ENCODE peak calls at places on chromosomes 4 and X, in ten cellular contexts. M is cardiac muscle cell; E is CD4-positive, CD25-positive, alpha-beta regulatory T cell; L is CD8-positive, alpha-beta T cell; U is fibroblast of lung; W is testis; K is right lobe of liver; J is Peyer's patch; H is tibial nerve; Z is tibial artery. S is an unnamed sample. For H3K4me1, the result is how much of the 10 kb centered on the place peaks cover.

GRCh38 chrX:41958861-41959260 is 35.5 kb upstream of the CASK start:
- DNase-seq in M (no peak), E (no peak), L (no peak), U (no peak), W (no peak), K (no peak), J (no peak), H (no peak), Z (no peak), S (no peak)

GRCh38 chr4:111649308-111649707 is 495.9 kb upstream of the FAM241A start:
- DNase-seq in M (no peak), E (no peak), L (no peak), U (no peak), W (no peak), K (no peak), J (no peak), H (no peak), Z (no peak), S (no peak)

GRCh38 chr4:155353923-155354540 is 22.7 kb downstream of the MAP9 start:
- DNase-seq in M (peak), E (peak), L (no peak), U (peak), W (peak), K (peak), J (peak), H (peak), Z (peak), S (peak)

GRCh38 chrX:53481816-53482485 is 47.8 kb upstream of the HSD17B10 start:
- DNase-seq in M (peak), E (peak), L (peak), U (peak), W (peak), K (no peak), J (peak), H (peak), Z (peak), S (peak)

GRCh38 chr4:850323-850945 is 24.5 kb upstream of the CPLX1 start:
- DNase-seq in M (no peak), E (no peak), L (no peak), U (no peak), W (no peak), K (peak), J (no peak), H (no peak), Z (no peak), S (peak)

GRCh38 chr4:18075823-18076433 is 54.4 kb upstream of the LCORL start:
- DNase-seq in M (no peak), E (peak), L (no peak), U (no peak), W (peak), K (no peak), J (peak), H (peak), Z (peak), S (no peak)

GRCh38 chr4:19945501-19945900 is 306.2 kb upstream of the SLIT2 start:
- DNase-seq in M (no peak), E (no peak), L (no peak), U (no peak), W (no peak), K (no peak), J (no peak), H (no peak), Z (no peak), S (no peak)

GRCh38 chr4:4805805-4806345 is 53.6 kb upstream of the MSX1 start:
- DNase-seq in M (no peak), E (no peak), L (no peak), U (no peak), W (no peak), K (no peak), J (no peak), H (no peak), Z (no peak), S (no peak)

GRCh38 chrX:125678258-125678657 is 358.6 kb downstream of the TEX13C start:
- DNase-seq in M (no peak), E (no peak), L (no peak), U (no peak), W (no peak), K (no peak), J (no peak), H (no peak), Z (no peak), S (no peak)

GRCh38 chr4:25180524-25181131 is 20.4 kb upstream of the SEPSECS start:
- DNase-seq in M (peak), E (peak), L (no peak), U (peak), W (peak), K (no peak), J (peak), H (no peak), Z (no peak), S (no peak)

GRCh38 chr4:141046255-141046654 is 87.0 kb downstream of the RNF150 start:
- DNase-seq in M (no peak), E (no peak), L (no peak), U (peak), W (no peak), K (no peak), J (no peak), H (no peak), Z (no peak), S (no peak)

GRCh38 chr4:130393246-130394041 is 1297.5 kb downstream of the C4orf33 start:
- DNase-seq in M (peak), E (no peak), L (no peak), U (peak), W (peak), K (no peak), J (no peak), H (no peak), Z (no peak), S (no peak)

GRCh38 chr4:27007507-27007906 is 146.9 kb downstream of the STIM2 start:
- DNase-seq in M (no peak), E (no peak), L (no peak), U (no peak), W (no peak), K (no peak), J (no peak), H (no peak), Z (no peak), S (no peak)

GRCh38 chr4:80255374-80256095 is 10.9 kb upstream of the FGF5 start:
- DNase-seq in M (no peak), E (no peak), L (no peak), U (peak), W (no peak), K (no peak), J (no peak), H (no peak), Z (no peak), S (no peak)

GRCh38 chrX:152878976-152879755 is 18.7 kb upstream of the ZNF185 start:
- DNase-seq in M (no peak), E (no peak), L (no peak), U (peak), W (no peak), K (no peak), J (no peak), H (no peak), Z (no peak), S (no peak)

GRCh38 chrX:51144828-51145442 is 187.7 kb upstream of the NUDT10 start:
- DNase-seq in M (peak), E (peak), L (no peak), U (peak), W (peak), K (no peak), J (peak), H (no peak), Z (no peak), S (no peak)

GRCh38 chr4:87911252-87911774 is 64.2 kb upstream of the SPP1 start:
- DNase-seq in M (peak), E (no peak), L (no peak), U (no peak), W (no peak), K (no peak), J (no peak), H (no peak), Z (no peak), S (no peak)

GRCh38 chrX:113384628-113385027 is 544.0 kb upstream of the AMOT start:
- DNase-seq in M (no peak), E (no peak), L (no peak), U (peak), W (peak), K (no peak), J (no peak), H (peak), Z (peak), S (no peak)

DNA sequence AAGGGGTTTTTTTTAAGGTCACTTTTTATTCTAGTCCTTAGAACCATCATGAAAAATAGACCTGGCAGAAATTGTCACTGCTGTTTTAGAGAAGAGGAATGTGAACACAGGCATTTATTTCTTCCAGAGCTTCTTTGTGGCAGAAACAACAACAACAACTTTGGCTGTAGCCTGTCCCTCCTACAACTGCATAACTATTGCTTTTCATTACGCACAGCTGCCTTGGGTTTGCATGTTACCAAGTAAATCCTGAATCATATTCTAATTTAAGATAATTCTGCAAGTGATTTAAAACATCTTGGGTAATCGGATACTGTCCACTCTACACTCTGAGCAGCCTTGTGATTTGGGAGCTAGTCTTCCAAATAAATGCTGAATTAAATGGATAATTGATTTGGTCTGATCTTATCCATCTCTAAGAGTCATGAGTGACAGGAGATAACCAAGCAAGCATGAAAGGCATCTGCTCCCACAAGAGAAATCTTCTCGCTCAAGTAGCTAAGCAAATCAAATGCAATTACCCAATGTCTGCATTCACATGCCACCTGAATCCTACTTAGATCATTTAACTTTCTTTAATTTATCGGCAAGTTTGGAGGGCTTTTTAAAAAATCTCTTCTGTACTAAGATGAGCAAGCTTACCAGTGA is 73.4 kb downstream of the EGF start:
- DNase-seq in M (no peak), E (no peak), L (no peak), U (peak), W (no peak), K (no peak), J (no peak), H (no peak), Z (no peak), S (no peak)
- H3K4me1 ChIP-seq in M (under half), E (under half), L (under half), U (under half), W (under half), K (under half), J (under half), H (under half), Z (under half), S (under half)

GRCh38 chr4:128528793-128529553 is 241.4 kb upstream of the PGRMC2 start:
- DNase-seq in M (peak), E (no peak), L (no peak), U (peak), W (no peak), K (no peak), J (no peak), H (peak), Z (peak), S (no peak)
- H3K4me1 ChIP-seq in M (under half), E (under half), L (under half), U (under half), W (under half), K (under half), J (under half), H (under half), Z (half or more), S (under half)

GRCh38 chr4:183760326-183760725 is 101.2 kb downstream of the TRAPPC11 start:
- DNase-seq in M (no peak), E (no peak), L (no peak), U (no peak), W (no peak), K (no peak), J (no peak), H (no peak), Z (no peak), S (no peak)

GRCh38 chr4:183770900-183771299 is 111.8 kb downstream of the TRAPPC11 start:
- DNase-seq in M (no peak), E (no peak), L (no peak), U (no peak), W (no peak), K (no peak), J (no peak), H (no peak), Z (no peak), S (no peak)

GRCh38 chr4:183765121-183765990 is 106.3 kb downstream of the TRAPPC11 start:
- DNase-seq in M (no peak), E (no peak), L (no peak), U (peak), W (no peak), K (no peak), J (no peak), H (no peak), Z (no peak), S (no peak)

GRCh38 chr4:183763990-183764754 is 105.1 kb downstream of the TRAPPC11 start:
- DNase-seq in M (no peak), E (no peak), L (no peak), U (no peak), W (no peak), K (no peak), J (no peak), H (no peak), Z (no peak), S (no peak)

DNA sequence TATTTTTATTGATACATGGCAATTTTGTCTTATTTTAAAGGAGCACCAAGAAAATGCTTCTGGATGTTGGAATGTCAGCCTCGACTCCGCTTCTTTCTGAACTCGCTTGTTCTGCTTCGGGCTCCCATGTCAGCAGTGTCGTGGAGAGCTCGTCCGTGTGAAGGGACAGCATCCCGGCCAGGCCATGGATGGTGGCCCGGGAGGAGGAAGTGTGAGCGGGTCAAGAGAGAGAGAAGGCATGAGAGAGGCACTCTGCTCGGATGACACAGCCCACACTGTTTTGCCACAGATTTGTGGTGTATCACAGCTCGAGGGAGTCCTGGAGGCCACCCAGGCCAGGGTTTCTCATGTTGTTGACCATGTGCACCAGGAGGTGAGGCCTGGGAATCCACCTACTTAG is 107.0 kb downstream of the TRAPPC11 start:
- DNase-seq in M (no peak), E (no peak), L (no peak), U (no peak), W (no peak), K (no peak), J (no peak), H (no peak), Z (no peak), S (no peak)
- H3K4me1 ChIP-seq in M (under half), E (under half), L (under half), U (under half), W (under half), K (under half), J (under half), H (under half), Z (under half), S (under half)

DNA sequence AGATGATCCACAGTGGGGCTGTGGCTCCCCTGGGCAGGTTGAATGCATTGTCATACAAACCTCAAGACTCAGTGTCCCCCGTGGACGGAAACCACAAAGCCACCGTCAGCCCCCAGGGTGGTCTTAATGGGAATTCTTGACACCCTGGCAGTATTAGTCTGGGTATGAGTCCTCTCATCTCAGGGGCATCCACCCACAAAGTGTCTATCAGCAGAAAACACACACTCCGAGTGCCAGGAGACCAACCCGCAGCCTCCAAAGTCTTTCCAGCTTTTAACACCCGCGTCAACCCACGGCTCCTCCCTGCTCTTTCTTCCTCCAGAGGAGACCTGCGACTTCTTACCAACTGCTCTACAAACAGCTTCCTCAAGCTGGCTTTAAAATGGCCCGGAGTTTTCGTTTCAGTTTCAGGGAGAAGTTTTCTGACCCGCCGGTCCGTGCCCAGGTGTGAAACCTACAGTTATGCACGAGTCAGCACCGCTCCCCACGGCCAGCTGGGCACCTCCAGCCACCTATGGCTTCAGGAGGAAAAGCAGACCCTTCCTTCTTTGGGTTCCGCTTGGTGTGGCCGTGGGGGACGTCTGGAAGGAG is 14.4 kb upstream of the ASMTL start:
- DNase-seq in M (no peak), E (no peak), L (peak), U (no peak), W (no peak), K (no peak), J (peak), H (no peak), Z (no peak), S (no peak)
- H3K4me1 ChIP-seq in M (under half), E (half or more), L (half or more), U (under half), W (under half), K (under half), J (under half), H (under half), Z (under half), S (under half)

DNA sequence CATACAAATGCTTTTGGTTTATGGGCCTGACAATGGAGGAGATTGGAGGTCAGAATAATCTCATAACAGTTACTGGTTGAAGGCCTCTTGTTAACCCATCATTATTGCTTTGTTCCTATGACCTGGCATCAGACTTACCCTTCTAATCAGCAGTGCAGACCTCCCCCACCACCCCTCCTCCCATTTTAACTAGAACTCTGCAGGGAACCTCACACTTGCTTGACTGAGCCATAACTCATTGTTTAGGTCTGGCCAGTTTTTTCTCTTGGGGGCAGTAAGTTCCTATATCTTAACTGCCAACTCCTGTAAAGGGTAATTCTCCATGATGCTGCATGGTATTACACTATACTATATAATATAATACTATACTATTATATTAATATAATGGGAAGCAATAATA is 609.3 kb downstream of the IL1RAPL1 start:
- DNase-seq in M (no peak), E (no peak), L (no peak), U (no peak), W (no peak), K (no peak), J (no peak), H (no peak), Z (no peak), S (no peak)
- H3K4me1 ChIP-seq in M (under half), E (under half), L (under half), U (under half), W (under half), K (under half), J (under half), H (under half), Z (under half), S (under half)

GRCh38 chr4:184808719-184809062 is 17.1 kb downstream of the ACSL1 start:
- DNase-seq in M (peak), E (no peak), L (no peak), U (no peak), W (no peak), K (no peak), J (no peak), H (no peak), Z (no peak), S (no peak)

GRCh38 chr4:184807261-184807660 is 18.5 kb downstream of the ACSL1 start:
- DNase-seq in M (no peak), E (no peak), L (no peak), U (peak), W (no peak), K (no peak), J (peak), H (no peak), Z (no peak), S (no peak)

GRCh38 chr4:184806246-184806550 is 19.6 kb downstream of the ACSL1 start:
- DNase-seq in M (no peak), E (no peak), L (no peak), U (no peak), W (no peak), K (no peak), J (no peak), H (no peak), Z (no peak), S (no peak)

GRCh38 chr4:184806711-184807110 is 19.1 kb downstream of the ACSL1 start:
- DNase-seq in M (no peak), E (no peak), L (no peak), U (no peak), W (no peak), K (no peak), J (no peak), H (no peak), Z (no peak), S (no peak)

DNA sequence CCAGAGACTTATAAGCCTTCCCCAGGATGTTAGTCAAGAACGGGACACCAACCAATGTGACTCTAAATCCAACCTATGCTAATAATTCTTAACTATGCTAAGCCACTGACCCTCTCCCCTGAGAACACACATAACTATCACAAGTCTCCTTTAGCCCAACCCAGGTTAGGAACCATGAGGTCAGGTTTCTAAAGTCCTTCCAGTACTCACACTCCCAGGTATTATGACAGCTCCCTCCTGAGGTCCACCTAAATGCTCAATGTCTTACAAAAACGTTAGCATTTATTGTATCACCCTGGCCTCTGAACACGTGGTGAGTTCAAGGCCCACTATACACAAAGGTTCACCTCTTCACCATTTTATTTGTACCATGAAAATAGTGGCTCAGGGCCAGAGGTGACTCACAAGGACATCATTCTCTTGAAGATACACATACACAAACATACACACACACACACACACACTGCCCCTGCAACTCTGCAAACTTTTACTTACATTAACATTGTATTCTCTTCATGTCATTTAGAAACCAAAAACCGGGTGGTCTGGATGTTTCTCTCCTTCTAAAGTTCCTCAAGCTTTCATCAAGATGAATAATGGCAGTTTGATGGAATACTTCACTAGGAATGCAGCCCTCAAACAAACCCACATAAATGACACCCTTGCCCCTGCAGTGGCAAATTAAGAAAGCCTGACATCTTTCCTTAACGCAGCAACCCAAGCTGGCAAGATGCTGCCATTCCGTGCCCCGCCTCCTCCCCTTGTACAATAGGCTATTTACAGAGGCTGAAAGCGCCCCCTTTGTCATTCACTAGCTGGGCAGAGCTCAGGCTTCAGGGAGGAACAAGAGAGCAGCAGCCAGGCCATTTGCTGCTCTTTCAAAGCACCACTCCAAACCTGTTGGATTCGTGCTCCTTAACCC is 17.7 kb downstream of the ACSL1 start:
- DNase-seq in M (peak), E (no peak), L (no peak), U (peak), W (peak), K (no peak), J (no peak), H (no peak), Z (no peak), S (no peak)
- H3K4me1 ChIP-seq in M (under half), E (under half), L (under half), U (under half), W (under half), K (under half), J (under half), H (under half), Z (under half), S (half or more)

DNA sequence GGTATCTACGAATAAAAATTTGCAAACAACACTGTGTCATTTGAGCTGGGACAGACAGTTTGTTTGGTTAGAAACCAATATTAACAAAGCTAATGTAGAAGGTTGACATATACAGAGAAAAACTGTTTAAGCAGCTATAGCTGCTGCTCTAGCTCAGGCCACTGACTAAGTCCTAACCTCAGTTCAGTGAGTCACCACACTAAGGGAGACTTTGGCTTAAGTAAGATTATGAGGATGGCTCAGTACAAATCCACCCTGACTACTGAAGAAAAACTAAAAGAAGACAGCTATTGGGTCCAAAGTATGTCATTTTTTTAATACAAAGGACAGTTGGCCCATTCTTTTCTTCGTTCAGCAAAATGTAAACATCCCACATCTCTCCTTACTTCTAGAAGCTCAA is 717.3 kb upstream of the ACTRT1 start:
- DNase-seq in M (no peak), E (no peak), L (no peak), U (no peak), W (no peak), K (no peak), J (no peak), H (no peak), Z (no peak), S (no peak)
- H3K4me1 ChIP-seq in M (under half), E (under half), L (under half), U (under half), W (under half), K (under half), J (under half), H (under half), Z (under half), S (under half)

S was measured in lower lobe of right lung.